ENCODE peak calls at places on chromosomes 13 and 19, in eight cellular contexts. One of them, this sample, is unnamed.

GRCh38 chr13:110161112-110161897 is 145.7 kb downstream of the COL4A1 start:
- DNase-seq in ovary: no peak
- DNase-seq in Peyer's patch: no peak
- DNase-seq in AG04450: no peak
- DNase-seq in naive thymus-derived CD4-positive, alpha-beta T cell: no peak
- DNase-seq in uterus: no peak
- DNase-seq in ascending aorta: peak; percentile 65
- DNase-seq in A549: no peak
- DNase-seq in this sample: no peak

GRCh38 chr13:112638919-112639318 is 50.9 kb upstream of the ATP11A start:
- DNase-seq in ovary: no peak
- DNase-seq in Peyer's patch: no peak
- DNase-seq in AG04450: no peak
- DNase-seq in naive thymus-derived CD4-positive, alpha-beta T cell: no peak
- DNase-seq in uterus: no peak
- DNase-seq in ascending aorta: no peak
- DNase-seq in A549: no peak
- DNase-seq in this sample: no peak

GRCh38 chr19:15101479-15102082 is 5.6 kb upstream of the SYDE1 start:
- DNase-seq in ovary: no peak
- DNase-seq in Peyer's patch: peak; percentile 72
- DNase-seq in AG04450: no peak
- DNase-seq in naive thymus-derived CD4-positive, alpha-beta T cell: no peak
- DNase-seq in uterus: no peak
- DNase-seq in ascending aorta: no peak
- DNase-seq in A549: no peak
- DNase-seq in this sample: peak; percentile 46

GRCh38 chr19:3537438-3538240 is 1.3 kb upstream of the TEKTIP1 start:
- DNase-seq in ovary: no peak
- DNase-seq in Peyer's patch: no peak
- DNase-seq in AG04450: no peak
- DNase-seq in naive thymus-derived CD4-positive, alpha-beta T cell: no peak
- DNase-seq in uterus: no peak
- DNase-seq in ascending aorta: no peak
- DNase-seq in A549: no peak
- DNase-seq in this sample: no peak

GRCh38 chr13:73870970-73871935 is 263.0 kb downstream of the KLF12 start:
- DNase-seq in ovary: peak; percentile 30
- DNase-seq in Peyer's patch: no peak
- DNase-seq in AG04450: peak; percentile 79
- DNase-seq in naive thymus-derived CD4-positive, alpha-beta T cell: no peak
- DNase-seq in uterus: peak; percentile 22
- DNase-seq in ascending aorta: no peak
- DNase-seq in A549: no peak
- DNase-seq in this sample: no peak

GRCh38 chr13:111925146-111925875 is 141.6 kb upstream of the SOX1 start:
- DNase-seq in ovary: no peak
- DNase-seq in Peyer's patch: no peak
- DNase-seq in AG04450: no peak
- DNase-seq in naive thymus-derived CD4-positive, alpha-beta T cell: no peak
- DNase-seq in uterus: no peak
- DNase-seq in ascending aorta: no peak
- DNase-seq in A549: no peak
- DNase-seq in this sample: no peak

GRCh38 chr13:28313579-28313978 is 175.2 kb downstream of the PAN3 start:
- DNase-seq in ovary: no peak
- DNase-seq in Peyer's patch: no peak
- DNase-seq in AG04450: no peak
- DNase-seq in naive thymus-derived CD4-positive, alpha-beta T cell: no peak
- DNase-seq in uterus: no peak
- DNase-seq in ascending aorta: no peak
- DNase-seq in A549: no peak
- DNase-seq in this sample: no peak

GRCh38 chr13:36973621-36974268 is 25.4 kb downstream of the ALG5 start:
- DNase-seq in ovary: no peak
- DNase-seq in Peyer's patch: no peak
- DNase-seq in AG04450: no peak
- DNase-seq in naive thymus-derived CD4-positive, alpha-beta T cell: no peak
- DNase-seq in uterus: no peak
- DNase-seq in ascending aorta: no peak
- DNase-seq in A549: no peak
- DNase-seq in this sample: no peak

GRCh38 chr19:46426035-46426505 is 2.7 kb downstream of the PNMA8C start:
- DNase-seq in ovary: no peak
- DNase-seq in Peyer's patch: no peak
- DNase-seq in AG04450: no peak
- DNase-seq in naive thymus-derived CD4-positive, alpha-beta T cell: no peak
- DNase-seq in uterus: no peak
- DNase-seq in ascending aorta: no peak
- DNase-seq in A549: peak; percentile 62
- DNase-seq in this sample: no peak

GRCh38 chr19:32622002-32622401 is 41.0 kb downstream of the PDCD5 start:
- DNase-seq in ovary: no peak
- DNase-seq in Peyer's patch: no peak
- DNase-seq in AG04450: no peak
- DNase-seq in naive thymus-derived CD4-positive, alpha-beta T cell: no peak
- DNase-seq in uterus: no peak
- DNase-seq in ascending aorta: no peak
- DNase-seq in A549: no peak
- DNase-seq in this sample: no peak

GRCh38 chr19:54337858-54338230 is 1.1 kb downstream of the LILRA4 start:
- DNase-seq in ovary: no peak
- DNase-seq in Peyer's patch: no peak
- DNase-seq in AG04450: no peak
- DNase-seq in naive thymus-derived CD4-positive, alpha-beta T cell: no peak
- DNase-seq in uterus: no peak
- DNase-seq in ascending aorta: no peak
- DNase-seq in A549: no peak
- DNase-seq in this sample: no peak

GRCh38 chr19:14566712-14567077 is 5.2 kb downstream of the NDUFB7 start:
- DNase-seq in ovary: no peak
- DNase-seq in Peyer's patch: no peak
- DNase-seq in AG04450: no peak
- DNase-seq in naive thymus-derived CD4-positive, alpha-beta T cell: no peak
- DNase-seq in uterus: no peak
- DNase-seq in ascending aorta: no peak
- DNase-seq in A549: no peak
- DNase-seq in this sample: no peak

GRCh38 chr19:4144666-4145261 is 8.7 kb upstream of the CREB3L3 start:
- DNase-seq in ovary: no peak
- DNase-seq in Peyer's patch: peak; percentile 80
- DNase-seq in AG04450: no peak
- DNase-seq in naive thymus-derived CD4-positive, alpha-beta T cell: no peak
- DNase-seq in uterus: no peak
- DNase-seq in ascending aorta: no peak
- DNase-seq in A549: peak; percentile 56
- DNase-seq in this sample: no peak

GRCh38 chr19:43618921-43619261 is 538 bp downstream of the ZNF428 start:
- DNase-seq in ovary: no peak
- DNase-seq in Peyer's patch: no peak
- DNase-seq in AG04450: no peak
- DNase-seq in naive thymus-derived CD4-positive, alpha-beta T cell: no peak
- DNase-seq in uterus: peak; percentile 36
- DNase-seq in ascending aorta: no peak
- DNase-seq in A549: peak; percentile 53
- DNase-seq in this sample: no peak

GRCh38 chr13:106446011-106446410 is 89.5 kb downstream of the EFNB2 start:
- DNase-seq in ovary: no peak
- DNase-seq in Peyer's patch: no peak
- DNase-seq in AG04450: no peak
- DNase-seq in naive thymus-derived CD4-positive, alpha-beta T cell: no peak
- DNase-seq in uterus: no peak
- DNase-seq in ascending aorta: no peak
- DNase-seq in A549: no peak
- DNase-seq in this sample: no peak

GRCh38 chr19:41479757-41480191 is 36.8 kb downstream of the ERICH4 start:
- DNase-seq in ovary: peak; percentile 75
- DNase-seq in Peyer's patch: no peak
- DNase-seq in AG04450: no peak
- DNase-seq in naive thymus-derived CD4-positive, alpha-beta T cell: no peak
- DNase-seq in uterus: no peak
- DNase-seq in ascending aorta: no peak
- DNase-seq in A549: no peak
- DNase-seq in this sample: no peak

GRCh38 chr13:32415019-32415418 is 12.9 kb downstream of the N4BP2L1 start:
- DNase-seq in ovary: no peak
- DNase-seq in Peyer's patch: no peak
- DNase-seq in AG04450: no peak
- DNase-seq in naive thymus-derived CD4-positive, alpha-beta T cell: no peak
- DNase-seq in uterus: no peak
- DNase-seq in ascending aorta: no peak
- DNase-seq in A549: peak; percentile 8
- DNase-seq in this sample: no peak

GRCh38 chr19:16380314-16380695 is 55.7 kb downstream of the KLF2 start:
- DNase-seq in ovary: no peak
- DNase-seq in Peyer's patch: no peak
- DNase-seq in AG04450: no peak
- DNase-seq in naive thymus-derived CD4-positive, alpha-beta T cell: no peak
- DNase-seq in uterus: no peak
- DNase-seq in ascending aorta: no peak
- DNase-seq in A549: no peak
- DNase-seq in this sample: peak; percentile 0

GRCh38 chr19:45253396-45254027 is 2.4 kb downstream of the MARK4 start:
- DNase-seq in ovary: no peak
- DNase-seq in Peyer's patch: no peak
- DNase-seq in AG04450: no peak
- DNase-seq in naive thymus-derived CD4-positive, alpha-beta T cell: no peak
- DNase-seq in uterus: no peak
- DNase-seq in ascending aorta: no peak
- DNase-seq in A549: no peak
- DNase-seq in this sample: no peak

GRCh38 chr13:99961634-99962033 is 9.9 kb downstream of the ZIC5 start:
- DNase-seq in ovary: no peak
- DNase-seq in Peyer's patch: no peak
- DNase-seq in AG04450: no peak
- DNase-seq in naive thymus-derived CD4-positive, alpha-beta T cell: no peak
- DNase-seq in uterus: no peak
- DNase-seq in ascending aorta: peak; percentile 9
- DNase-seq in A549: no peak
- DNase-seq in this sample: no peak
- H3K9me3 ChIP-seq in ovary: no peaks in the 10 kb centered on the region
- H3K9me3 ChIP-seq in Peyer's patch: no peaks in the 10 kb centered on the region
- H3K9me3 ChIP-seq in AG04450: peaks cover 6% of the 10 kb centered on the region
- H3K9me3 ChIP-seq in naive thymus-derived CD4-positive, alpha-beta T cell: no peaks in the 10 kb centered on the region
- H3K9me3 ChIP-seq in uterus: no peaks in the 10 kb centered on the region
- H3K9me3 ChIP-seq in ascending aorta: no peaks in the 10 kb centered on the region
- H3K9me3 ChIP-seq in A549: no peaks in the 10 kb centered on the region
- H3K9me3 ChIP-seq in this sample: no peaks in the 10 kb centered on the region

GRCh38 chr13:29519921-29520320 is 75.6 kb downstream of the SLC7A1 start:
- DNase-seq in ovary: no peak
- DNase-seq in Peyer's patch: no peak
- DNase-seq in AG04450: no peak
- DNase-seq in naive thymus-derived CD4-positive, alpha-beta T cell: no peak
- DNase-seq in uterus: no peak
- DNase-seq in ascending aorta: no peak
- DNase-seq in A549: no peak
- DNase-seq in this sample: no peak
- H3K9me3 ChIP-seq in ovary: no peaks in the 10 kb centered on the region
- H3K9me3 ChIP-seq in Peyer's patch: no peaks in the 10 kb centered on the region
- H3K9me3 ChIP-seq in AG04450: no peaks in the 10 kb centered on the region
- H3K9me3 ChIP-seq in naive thymus-derived CD4-positive, alpha-beta T cell: no peaks in the 10 kb centered on the region
- H3K9me3 ChIP-seq in uterus: no peaks in the 10 kb centered on the region
- H3K9me3 ChIP-seq in ascending aorta: no peaks in the 10 kb centered on the region
- H3K9me3 ChIP-seq in A549: no peaks in the 10 kb centered on the region
- H3K9me3 ChIP-seq in this sample: no peaks in the 10 kb centered on the region

GRCh38 chr13:20702530-20702929 is 969 bp upstream of the IL17D start:
- DNase-seq in ovary: no peak
- DNase-seq in Peyer's patch: no peak
- DNase-seq in AG04450: no peak
- DNase-seq in naive thymus-derived CD4-positive, alpha-beta T cell: no peak
- DNase-seq in uterus: no peak
- DNase-seq in ascending aorta: no peak
- DNase-seq in A549: no peak
- DNase-seq in this sample: no peak
- H3K9me3 ChIP-seq in ovary: no peaks in the 10 kb centered on the region
- H3K9me3 ChIP-seq in Peyer's patch: no peaks in the 10 kb centered on the region
- H3K9me3 ChIP-seq in AG04450: no peaks in the 10 kb centered on the region
- H3K9me3 ChIP-seq in naive thymus-derived CD4-positive, alpha-beta T cell: no peaks in the 10 kb centered on the region
- H3K9me3 ChIP-seq in uterus: no peaks in the 10 kb centered on the region
- H3K9me3 ChIP-seq in ascending aorta: no peaks in the 10 kb centered on the region
- H3K9me3 ChIP-seq in A549: no peaks in the 10 kb centered on the region
- H3K9me3 ChIP-seq in this sample: no peaks in the 10 kb centered on the region

GRCh38 chr19:56403764-56404704 is at the start of gene ZNF583:
- DNase-seq in ovary: peak; percentile 97
- DNase-seq in Peyer's patch: peak; percentile 96
- DNase-seq in AG04450: peak; percentile 93
- DNase-seq in naive thymus-derived CD4-positive, alpha-beta T cell: peak; percentile 93
- DNase-seq in uterus: peak; percentile 98
- DNase-seq in ascending aorta: peak; percentile 98
- DNase-seq in A549: peak; percentile 85
- DNase-seq in this sample: peak; percentile 86

GRCh38 chr19:56400485-56400884 is 3.6 kb upstream of the ZNF583 start:
- DNase-seq in ovary: no peak
- DNase-seq in Peyer's patch: no peak
- DNase-seq in AG04450: no peak
- DNase-seq in naive thymus-derived CD4-positive, alpha-beta T cell: no peak
- DNase-seq in uterus: no peak
- DNase-seq in ascending aorta: no peak
- DNase-seq in A549: no peak
- DNase-seq in this sample: no peak

GRCh38 chr19:56404705-56405056 is 549 bp downstream of the ZNF583 start:
- DNase-seq in ovary: no peak
- DNase-seq in Peyer's patch: no peak
- DNase-seq in AG04450: no peak
- DNase-seq in naive thymus-derived CD4-positive, alpha-beta T cell: no peak
- DNase-seq in uterus: no peak
- DNase-seq in ascending aorta: no peak
- DNase-seq in A549: no peak
- DNase-seq in this sample: no peak

GRCh38 chr19:56403261-56403660 is 871 bp upstream of the ZNF583 start:
- DNase-seq in ovary: no peak
- DNase-seq in Peyer's patch: no peak
- DNase-seq in AG04450: peak; percentile 3
- DNase-seq in naive thymus-derived CD4-positive, alpha-beta T cell: no peak
- DNase-seq in uterus: no peak
- DNase-seq in ascending aorta: no peak
- DNase-seq in A549: no peak
- DNase-seq in this sample: no peak

GRCh38 chr19:56405062-56405461 is 930 bp downstream of the ZNF583 start:
- DNase-seq in ovary: no peak
- DNase-seq in Peyer's patch: no peak
- DNase-seq in AG04450: no peak
- DNase-seq in naive thymus-derived CD4-positive, alpha-beta T cell: no peak
- DNase-seq in uterus: no peak
- DNase-seq in ascending aorta: no peak
- DNase-seq in A549: no peak
- DNase-seq in this sample: no peak
- H3K9me3 ChIP-seq in ovary: no peaks in the 10 kb centered on the region
- H3K9me3 ChIP-seq in Peyer's patch: no peaks in the 10 kb centered on the region
- H3K9me3 ChIP-seq in AG04450: peaks cover 38% of the 10 kb centered on the region
- H3K9me3 ChIP-seq in naive thymus-derived CD4-positive, alpha-beta T cell: peaks cover 18% of the 10 kb centered on the region
- H3K9me3 ChIP-seq in uterus: peaks cover 18% of the 10 kb centered on the region
- H3K9me3 ChIP-seq in ascending aorta: peaks cover 36% of the 10 kb centered on the region
- H3K9me3 ChIP-seq in A549: peaks cover 89% of the 10 kb centered on the region
- H3K9me3 ChIP-seq in this sample: peaks cover 11% of the 10 kb centered on the region

GRCh38 chr19:34744896-34745690 is 11.1 kb downstream of the ZNF181 start:
- DNase-seq in ovary: no peak
- DNase-seq in Peyer's patch: no peak
- DNase-seq in AG04450: no peak
- DNase-seq in naive thymus-derived CD4-positive, alpha-beta T cell: no peak
- DNase-seq in uterus: no peak
- DNase-seq in ascending aorta: no peak
- DNase-seq in A549: no peak
- DNase-seq in this sample: no peak
- H3K9me3 ChIP-seq in ovary: no peaks in the 10 kb centered on the region
- H3K9me3 ChIP-seq in Peyer's patch: no peaks in the 10 kb centered on the region
- H3K9me3 ChIP-seq in AG04450: peaks cover 9% of the 10 kb centered on the region
- H3K9me3 ChIP-seq in naive thymus-derived CD4-positive, alpha-beta T cell: peaks cover 31% of the 10 kb centered on the region
- H3K9me3 ChIP-seq in uterus: peaks cover 10% of the 10 kb centered on the region
- H3K9me3 ChIP-seq in ascending aorta: peaks cover 76% of the 10 kb centered on the region
- H3K9me3 ChIP-seq in A549: peaks cover 98% of the 10 kb centered on the region
- H3K9me3 ChIP-seq in this sample: peaks cover 41% of the 10 kb centered on the region